ENCODE peak calls at places on chromosomes 6 and 20, in six cellular contexts. One of them, this sample, is unnamed.

GRCh38 chr6:135853227-135853626 is 1.7 kb downstream of the PDE7B start:
- DNase-seq in tibial nerve: no peak
- DNase-seq in fibroblast of mammary gland: peak; percentile 62
- DNase-seq in activated B cell treated with CpG ODN at 0.5 μM for 24 hours: no peak
- DNase-seq in glutamatergic neuron: no peak
- DNase-seq in foreskin fibroblast: no peak
- DNase-seq in this sample: no peak

GRCh38 chr6:3291987-3292386 is 33.2 kb downstream of the PSMG4 start:
- DNase-seq in tibial nerve: no peak
- DNase-seq in fibroblast of mammary gland: no peak
- DNase-seq in activated B cell treated with CpG ODN at 0.5 μM for 24 hours: no peak
- DNase-seq in glutamatergic neuron: peak; percentile 4
- DNase-seq in foreskin fibroblast: no peak
- DNase-seq in this sample: no peak

GRCh38 chr6:154991207-154991606 is 3.9 kb upstream of the TIAM2 start:
- DNase-seq in tibial nerve: no peak
- DNase-seq in fibroblast of mammary gland: no peak
- DNase-seq in activated B cell treated with CpG ODN at 0.5 μM for 24 hours: no peak
- DNase-seq in glutamatergic neuron: no peak
- DNase-seq in foreskin fibroblast: no peak
- DNase-seq in this sample: no peak

GRCh38 chr20:23085415-23086055 is 589 bp downstream of the CD93 start:
- DNase-seq in tibial nerve: no peak
- DNase-seq in fibroblast of mammary gland: no peak
- DNase-seq in activated B cell treated with CpG ODN at 0.5 μM for 24 hours: no peak
- DNase-seq in glutamatergic neuron: no peak
- DNase-seq in foreskin fibroblast: no peak
- DNase-seq in this sample: no peak

GRCh38 chr6:169225887-169226286 is 27.8 kb downstream of the THBS2 start:
- DNase-seq in tibial nerve: no peak
- DNase-seq in fibroblast of mammary gland: no peak
- DNase-seq in activated B cell treated with CpG ODN at 0.5 μM for 24 hours: no peak
- DNase-seq in glutamatergic neuron: no peak
- DNase-seq in foreskin fibroblast: no peak
- DNase-seq in this sample: no peak

GRCh38 chr6:85864453-85865401 is 222.0 kb upstream of the SYNCRIP start:
- DNase-seq in tibial nerve: no peak
- DNase-seq in fibroblast of mammary gland: peak; percentile 34
- DNase-seq in activated B cell treated with CpG ODN at 0.5 μM for 24 hours: no peak
- DNase-seq in glutamatergic neuron: no peak
- DNase-seq in foreskin fibroblast: no peak
- DNase-seq in this sample: no peak

GRCh38 chr6:46525583-46525982 is 34.3 kb upstream of the RCAN2 start:
- DNase-seq in tibial nerve: no peak
- DNase-seq in fibroblast of mammary gland: no peak
- DNase-seq in activated B cell treated with CpG ODN at 0.5 μM for 24 hours: no peak
- DNase-seq in glutamatergic neuron: no peak
- DNase-seq in foreskin fibroblast: no peak
- DNase-seq in this sample: no peak

GRCh38 chr6:109978174-109979032 is at the start of gene GPR6:
- DNase-seq in tibial nerve: no peak
- DNase-seq in fibroblast of mammary gland: peak; percentile 37
- DNase-seq in activated B cell treated with CpG ODN at 0.5 μM for 24 hours: peak; percentile 29
- DNase-seq in glutamatergic neuron: peak; percentile 85
- DNase-seq in foreskin fibroblast: peak; percentile 22
- DNase-seq in this sample: no peak

GRCh38 chr6:127177030-127177928 is 58.8 kb downstream of the RSPO3 start:
- DNase-seq in tibial nerve: no peak
- DNase-seq in fibroblast of mammary gland: peak; percentile 95
- DNase-seq in activated B cell treated with CpG ODN at 0.5 μM for 24 hours: no peak
- DNase-seq in glutamatergic neuron: no peak
- DNase-seq in foreskin fibroblast: peak; percentile 80
- DNase-seq in this sample: no peak

GRCh38 chr20:58705525-58705924 is 12.9 kb downstream of the NPEPL1 start:
- DNase-seq in tibial nerve: no peak
- DNase-seq in fibroblast of mammary gland: no peak
- DNase-seq in activated B cell treated with CpG ODN at 0.5 μM for 24 hours: no peak
- DNase-seq in glutamatergic neuron: no peak
- DNase-seq in foreskin fibroblast: no peak
- DNase-seq in this sample: no peak

GRCh38 chr6:35920793-35921732 is at the start of gene SRPK1:
- DNase-seq in tibial nerve: peak; percentile 58
- DNase-seq in fibroblast of mammary gland: peak; percentile 68
- DNase-seq in activated B cell treated with CpG ODN at 0.5 μM for 24 hours: peak; percentile 78
- DNase-seq in glutamatergic neuron: peak; percentile 92
- DNase-seq in foreskin fibroblast: peak; percentile 77
- DNase-seq in this sample: peak; percentile 82
- TF ChIP-seq CTCF in tibial nerve: no peak
- TF ChIP-seq CTCF in fibroblast of mammary gland: no peak
- TF ChIP-seq CTCF in activated B cell treated with CpG ODN at 0.5 μM for 24 hours: no peak
- TF ChIP-seq CTCF in glutamatergic neuron: no peak
- TF ChIP-seq CTCF in foreskin fibroblast: no peak
- TF ChIP-seq CTCF in this sample: no peak

GRCh38 chr6:158795516-158795915 is 23.7 kb downstream of the EZR start:
- DNase-seq in tibial nerve: no peak
- DNase-seq in fibroblast of mammary gland: no peak
- DNase-seq in activated B cell treated with CpG ODN at 0.5 μM for 24 hours: no peak
- DNase-seq in glutamatergic neuron: no peak
- DNase-seq in foreskin fibroblast: no peak
- DNase-seq in this sample: no peak
- TF ChIP-seq CTCF in tibial nerve: no peak
- TF ChIP-seq CTCF in fibroblast of mammary gland: no peak
- TF ChIP-seq CTCF in activated B cell treated with CpG ODN at 0.5 μM for 24 hours: no peak
- TF ChIP-seq CTCF in glutamatergic neuron: no peak
- TF ChIP-seq CTCF in foreskin fibroblast: no peak
- TF ChIP-seq CTCF in this sample: no peak

DNA sequence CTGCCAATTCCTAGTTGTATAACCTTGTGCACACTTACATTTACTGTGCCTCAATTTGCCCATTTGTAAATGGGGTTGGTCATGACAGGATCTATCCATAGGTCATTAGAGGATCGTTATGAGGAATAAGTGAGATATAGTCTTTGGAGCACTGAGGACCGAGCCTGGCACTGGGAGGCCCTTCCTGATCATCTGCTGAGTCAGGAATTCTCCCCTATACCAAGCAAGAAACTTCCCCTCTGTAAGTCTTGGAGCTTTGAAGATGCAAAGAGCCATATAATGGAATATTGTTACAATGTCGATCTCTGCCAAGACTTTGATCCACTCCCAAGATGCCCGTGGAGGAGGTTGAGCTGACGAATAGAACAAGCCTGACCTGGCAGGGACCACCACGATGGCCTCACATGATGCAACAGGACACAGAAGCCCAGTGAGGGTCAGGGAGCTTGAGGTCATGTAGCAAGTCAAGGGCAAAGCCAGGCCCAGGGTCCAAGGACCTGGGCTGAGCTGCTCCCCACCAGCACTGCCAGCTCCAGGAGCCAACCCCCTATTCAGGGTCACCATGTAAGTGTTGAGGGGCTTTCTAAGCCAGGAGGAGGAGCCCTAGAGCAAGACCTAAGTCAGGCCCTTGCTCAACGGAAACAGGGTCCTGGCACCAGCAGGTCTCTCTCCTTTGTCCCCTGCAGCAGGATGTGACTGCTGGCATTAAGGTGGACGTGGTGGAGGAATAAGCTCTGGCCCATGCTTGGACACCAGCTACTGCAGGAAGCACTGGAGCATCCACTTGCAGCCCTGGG is 16.7 kb downstream of the PDRG1 start:
- DNase-seq in tibial nerve: no peak
- DNase-seq in fibroblast of mammary gland: no peak
- DNase-seq in activated B cell treated with CpG ODN at 0.5 μM for 24 hours: no peak
- DNase-seq in glutamatergic neuron: peak; percentile 64
- DNase-seq in foreskin fibroblast: no peak
- DNase-seq in this sample: no peak
- TF ChIP-seq CTCF in tibial nerve: no peak
- TF ChIP-seq CTCF in fibroblast of mammary gland: no peak
- TF ChIP-seq CTCF in activated B cell treated with CpG ODN at 0.5 μM for 24 hours: no peak
- TF ChIP-seq CTCF in glutamatergic neuron: peak; percentile 46
- TF ChIP-seq CTCF in foreskin fibroblast: no peak
- TF ChIP-seq CTCF in this sample: peak; percentile 11

GRCh38 chr20:51562334-51563140 is 20.0 kb upstream of the NFATC2 start:
- DNase-seq in tibial nerve: peak; percentile 78
- DNase-seq in fibroblast of mammary gland: peak; percentile 95
- DNase-seq in activated B cell treated with CpG ODN at 0.5 μM for 24 hours: peak; percentile 28
- DNase-seq in glutamatergic neuron: peak; percentile 59
- DNase-seq in foreskin fibroblast: peak; percentile 89
- DNase-seq in this sample: no peak
- TF ChIP-seq CTCF in tibial nerve: peak; percentile 14
- TF ChIP-seq CTCF in fibroblast of mammary gland: no peak
- TF ChIP-seq CTCF in activated B cell treated with CpG ODN at 0.5 μM for 24 hours: no peak
- TF ChIP-seq CTCF in glutamatergic neuron: no peak
- TF ChIP-seq CTCF in foreskin fibroblast: peak; percentile 14
- TF ChIP-seq CTCF in this sample: no peak

GRCh38 chr6:40293824-40294188 is 293.4 kb downstream of the LRFN2 start:
- DNase-seq in tibial nerve: no peak
- DNase-seq in fibroblast of mammary gland: no peak
- DNase-seq in activated B cell treated with CpG ODN at 0.5 μM for 24 hours: no peak
- DNase-seq in glutamatergic neuron: no peak
- DNase-seq in foreskin fibroblast: no peak
- DNase-seq in this sample: no peak
- TF ChIP-seq CTCF in tibial nerve: no peak
- TF ChIP-seq CTCF in fibroblast of mammary gland: no peak
- TF ChIP-seq CTCF in activated B cell treated with CpG ODN at 0.5 μM for 24 hours: no peak
- TF ChIP-seq CTCF in glutamatergic neuron: no peak
- TF ChIP-seq CTCF in foreskin fibroblast: no peak
- TF ChIP-seq CTCF in this sample: no peak

GRCh38 chr6:15623282-15624116 is 39.3 kb downstream of the DTNBP1 start:
- DNase-seq in tibial nerve: no peak
- DNase-seq in fibroblast of mammary gland: peak; percentile 47
- DNase-seq in activated B cell treated with CpG ODN at 0.5 μM for 24 hours: no peak
- DNase-seq in glutamatergic neuron: peak; percentile 28
- DNase-seq in foreskin fibroblast: no peak
- DNase-seq in this sample: no peak
- TF ChIP-seq CTCF in tibial nerve: peak; percentile 67
- TF ChIP-seq CTCF in fibroblast of mammary gland: peak; percentile 51
- TF ChIP-seq CTCF in activated B cell treated with CpG ODN at 0.5 μM for 24 hours: peak; percentile 93
- TF ChIP-seq CTCF in glutamatergic neuron: peak; percentile 82
- TF ChIP-seq CTCF in foreskin fibroblast: no peak
- TF ChIP-seq CTCF in this sample: peak; percentile 54

DNA sequence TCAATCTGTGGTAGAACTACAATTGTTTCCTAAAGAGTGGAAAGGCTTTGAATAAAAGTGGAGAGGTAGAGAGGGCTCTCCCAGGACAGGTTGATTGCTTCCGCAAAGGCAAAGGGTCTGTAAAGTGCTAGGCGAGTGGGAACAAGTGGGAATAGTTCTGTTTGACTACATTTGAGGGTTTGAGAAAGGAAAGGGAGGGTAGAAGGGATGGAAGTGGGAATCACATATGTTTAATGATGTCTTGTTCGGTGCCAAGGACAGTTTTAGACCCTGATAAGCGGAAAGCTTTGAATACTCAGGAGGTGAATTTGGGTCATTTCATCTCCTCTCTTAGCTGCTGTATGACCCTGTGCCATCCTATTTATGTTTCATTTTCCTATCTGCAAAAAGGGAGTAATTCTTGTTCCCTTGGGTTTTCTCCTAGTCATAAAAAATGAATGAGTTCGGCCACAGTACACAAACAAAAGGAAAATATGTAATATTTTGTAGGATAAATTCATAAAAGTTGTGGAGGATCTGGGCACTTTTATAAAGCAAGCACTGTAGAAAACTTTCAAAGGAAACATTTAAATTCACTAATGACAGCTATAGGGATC is 1.7 kb upstream of the PIM1 start:
- DNase-seq in tibial nerve: no peak
- DNase-seq in fibroblast of mammary gland: no peak
- DNase-seq in activated B cell treated with CpG ODN at 0.5 μM for 24 hours: no peak
- DNase-seq in glutamatergic neuron: no peak
- DNase-seq in foreskin fibroblast: no peak
- DNase-seq in this sample: no peak
- TF ChIP-seq CTCF in tibial nerve: no peak
- TF ChIP-seq CTCF in fibroblast of mammary gland: no peak
- TF ChIP-seq CTCF in activated B cell treated with CpG ODN at 0.5 μM for 24 hours: no peak
- TF ChIP-seq CTCF in glutamatergic neuron: no peak
- TF ChIP-seq CTCF in foreskin fibroblast: no peak
- TF ChIP-seq CTCF in this sample: no peak

DNA sequence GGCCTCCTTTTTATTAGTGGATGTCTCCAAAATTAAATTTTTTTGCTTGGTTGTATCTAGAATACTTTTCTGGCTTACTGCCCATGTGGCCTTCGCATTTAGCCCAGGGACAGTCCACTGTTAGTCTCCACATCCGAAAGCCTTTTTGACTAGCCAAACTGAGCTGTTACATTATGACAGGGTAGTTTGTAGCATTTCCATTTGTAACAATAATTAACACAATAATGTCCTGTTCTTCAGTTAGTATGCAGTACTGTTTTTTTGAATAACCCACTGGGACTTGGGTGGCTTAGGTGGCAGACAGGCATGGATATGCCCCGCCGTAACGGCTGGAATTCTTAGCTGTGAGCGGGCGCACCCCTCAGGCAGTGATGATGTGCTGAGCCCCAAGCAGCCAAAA is 12.7 kb upstream of the BTN3A2 start:
- DNase-seq in tibial nerve: no peak
- DNase-seq in fibroblast of mammary gland: no peak
- DNase-seq in activated B cell treated with CpG ODN at 0.5 μM for 24 hours: no peak
- DNase-seq in glutamatergic neuron: no peak
- DNase-seq in foreskin fibroblast: no peak
- DNase-seq in this sample: no peak
- TF ChIP-seq CTCF in tibial nerve: no peak
- TF ChIP-seq CTCF in fibroblast of mammary gland: no peak
- TF ChIP-seq CTCF in activated B cell treated with CpG ODN at 0.5 μM for 24 hours: no peak
- TF ChIP-seq CTCF in glutamatergic neuron: no peak
- TF ChIP-seq CTCF in foreskin fibroblast: no peak
- TF ChIP-seq CTCF in this sample: no peak